ENCODE peak calls at places on chromosomes 5 and 9, in seven cellular contexts. D, T, A, R, L, S and Y are unnamed samples.

GRCh38 chr5:18745591-18745987 is 1111.3 kb downstream of the TAF11L14 start:
- DNase-seq in D (no peak), T (no peak), A (no peak), R (no peak), L (no peak), S (peak), Y (no peak)

GRCh38 chr5:32330126-32330971 is 17.6 kb upstream of the MTMR12 start:
- DNase-seq in D (no peak), T (no peak), A (no peak), R (no peak), L (no peak), S (no peak), Y (no peak)

GRCh38 chr9:94554439-94555331 is at the start of gene PCAT7:
- DNase-seq in D (peak), T (peak), A (peak), R (no peak), L (no peak), S (no peak), Y (no peak)

GRCh38 chr9:13939129-13939528 is 374.8 kb downstream of the NFIB start:
- DNase-seq in D (peak), T (peak), A (no peak), R (no peak), L (no peak), S (peak), Y (peak)

GRCh38 chr5:154302181-154302580 is 111.6 kb downstream of the GALNT10 start:
- DNase-seq in D (no peak), T (peak), A (peak), R (peak), L (no peak), S (no peak), Y (no peak)

GRCh38 chr9:92493741-92494387 is 11.6 kb upstream of the ASPN start:
- DNase-seq in D (no peak), T (no peak), A (no peak), R (no peak), L (no peak), S (no peak), Y (no peak)

GRCh38 chr5:135031813-135032612 is 2.0 kb downstream of the PITX1 start:
- DNase-seq in D (no peak), T (no peak), A (no peak), R (peak), L (no peak), S (no peak), Y (no peak)

GRCh38 chr9:69970001-69970531 is 73.6 kb upstream of the MAMDC2 start:
- DNase-seq in D (no peak), T (no peak), A (no peak), R (no peak), L (no peak), S (peak), Y (no peak)

GRCh38 chr9:91547076-91547475 is 123.4 kb upstream of the NFIL3 start:
- DNase-seq in D (no peak), T (peak), A (no peak), R (no peak), L (no peak), S (no peak), Y (no peak)

GRCh38 chr9:92947268-92948031 is at the start of gene FGD3:
- DNase-seq in D (no peak), T (peak), A (peak), R (peak), L (peak), S (no peak), Y (no peak)

GRCh38 chr9:87959916-87960581 is 14.3 kb downstream of the CDK20 start:
- DNase-seq in D (peak), T (peak), A (no peak), R (no peak), L (no peak), S (peak), Y (peak)

GRCh38 chr9:96241391-96241809 is 60.6 kb downstream of the HSD17B3 start:
- DNase-seq in D (no peak), T (peak), A (no peak), R (no peak), L (no peak), S (no peak), Y (no peak)

GRCh38 chr9:127598839-127599549 is 13.1 kb upstream of the STXBP1 start:
- DNase-seq in D (peak), T (no peak), A (no peak), R (no peak), L (no peak), S (no peak), Y (no peak)

GRCh38 chr9:112642126-112642525 is 75.8 kb downstream of the INIP start:
- DNase-seq in D (no peak), T (no peak), A (no peak), R (no peak), L (no peak), S (no peak), Y (no peak)

GRCh38 chr5:1429501-1429900 is 15.7 kb downstream of the SLC6A3 start:
- DNase-seq in D (no peak), T (no peak), A (peak), R (peak), L (peak), S (no peak), Y (no peak)

GRCh38 chr5:147098233-147098790 is 136.5 kb upstream of the STK32A start:
- DNase-seq in D (peak), T (peak), A (no peak), R (no peak), L (no peak), S (peak), Y (no peak)

GRCh38 chr5:177332031-177332895 is 19.2 kb downstream of the LMAN2 start:
- DNase-seq in D (no peak), T (no peak), A (no peak), R (peak), L (no peak), S (no peak), Y (no peak)

GRCh38 chr5:135133698-135134515 is 99.9 kb upstream of the PITX1 start:
- DNase-seq in D (no peak), T (no peak), A (no peak), R (no peak), L (no peak), S (no peak), Y (no peak)

GRCh38 chr9:88342246-88342645 is 46.0 kb upstream of the SPIN1 start:
- DNase-seq in D (peak), T (peak), A (no peak), R (no peak), L (no peak), S (peak), Y (no peak)

GRCh38 chr5:170960567-170960966 is 98.7 kb downstream of the RANBP17 start:
- DNase-seq in D (peak), T (no peak), A (no peak), R (no peak), L (no peak), S (peak), Y (no peak)

GRCh38 chr5:71703941-71704340 is 15.1 kb upstream of the CARTPT start:
- DNase-seq in D (no peak), T (no peak), A (no peak), R (no peak), L (no peak), S (no peak), Y (no peak)

GRCh38 chr9:123929177-123929869 is 603 bp downstream of the DENND1A start:
- DNase-seq in D (no peak), T (no peak), A (no peak), R (no peak), L (no peak), S (no peak), Y (no peak)

GRCh38 chr5:109837226-109837861 is 147.6 kb downstream of the MAN2A1 start:
- DNase-seq in D (peak), T (no peak), A (no peak), R (no peak), L (no peak), S (no peak), Y (no peak)

GRCh38 chr5:109823597-109823996 is 133.9 kb downstream of the MAN2A1 start:
- DNase-seq in D (peak), T (peak), A (no peak), R (no peak), L (no peak), S (peak), Y (no peak)

GRCh38 chr5:59485629-59486439 is 407.7 kb downstream of the PDE4D start:
- DNase-seq in D (no peak), T (peak), A (no peak), R (no peak), L (no peak), S (no peak), Y (no peak)

GRCh38 chr9:12680341-12680740 is 12.8 kb upstream of the TYRP1 start:
- DNase-seq in D (peak), T (peak), A (no peak), R (no peak), L (no peak), S (no peak), Y (no peak)

GRCh38 chr9:4839470-4839912 is 46.7 kb downstream of the RCL1 start:
- DNase-seq in D (peak), T (no peak), A (no peak), R (no peak), L (no peak), S (peak), Y (no peak)

GRCh38 chr5:102905052-102905451 is 149.9 kb downstream of the PAM start:
- DNase-seq in D (no peak), T (no peak), A (no peak), R (no peak), L (no peak), S (no peak), Y (no peak)

GRCh38 chr5:60883229-60883628 is 39.2 kb upstream of the ELOVL7 start:
- DNase-seq in D (peak), T (no peak), A (no peak), R (no peak), L (no peak), S (peak), Y (no peak)

GRCh38 chr5:73256462-73257260 is 83.7 kb downstream of the TMEM174 start:
- DNase-seq in D (no peak), T (no peak), A (no peak), R (no peak), L (no peak), S (peak), Y (no peak)

GRCh38 chr9:130321082-130321481 is 55.5 kb downstream of the HMCN2 start:
- DNase-seq in D (no peak), T (no peak), A (no peak), R (no peak), L (no peak), S (no peak), Y (no peak)

GRCh38 chr5:112228672-112229071 is 190.4 kb downstream of the EPB41L4A start:
- DNase-seq in D (peak), T (peak), A (peak), R (peak), L (no peak), S (no peak), Y (no peak)

GRCh38 chr5:172417983-172418630 is 36.2 kb downstream of the SH3PXD2B start:
- DNase-seq in D (peak), T (peak), A (peak), R (peak), L (peak), S (peak), Y (peak)

GRCh38 chr9:14205463-14205862 is 108.5 kb downstream of the NFIB start:
- DNase-seq in D (peak), T (peak), A (no peak), R (no peak), L (no peak), S (peak), Y (peak)

DNA sequence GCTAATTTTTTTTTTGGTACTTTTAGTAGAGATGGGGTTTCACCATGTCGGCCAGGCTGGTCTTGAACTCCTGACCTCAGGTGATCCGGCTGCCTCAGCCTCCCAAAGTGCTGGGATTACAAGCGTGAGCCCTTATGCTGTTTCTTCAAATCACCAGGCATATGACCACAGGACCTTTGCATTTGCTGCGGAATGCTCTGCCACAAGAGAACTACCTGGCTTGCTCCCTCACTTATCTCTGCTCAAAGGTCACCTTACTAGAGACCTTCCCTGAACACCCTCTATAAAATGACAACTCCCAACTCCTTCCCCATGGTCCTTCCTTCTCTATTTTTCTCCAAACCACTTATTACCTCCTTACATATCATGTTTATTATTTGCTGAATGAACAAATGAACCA is 1.4 kb downstream of the ZER1 start:
- DNase-seq in D (no peak), T (no peak), A (no peak), R (no peak), L (no peak), S (no peak), Y (no peak)
- H3K4me3 ChIP-seq in D (peak), T (peak), A (peak), R (no peak), L (peak), S (no peak), Y (peak)

GRCh38 chr9:122348791-122349190 is 22.0 kb upstream of the PTGS1 start:
- DNase-seq in D (no peak), T (no peak), A (no peak), R (no peak), L (no peak), S (no peak), Y (no peak)

GRCh38 chr9:122349201-122349600 is 21.6 kb upstream of the PTGS1 start:
- DNase-seq in D (no peak), T (no peak), A (no peak), R (peak), L (no peak), S (no peak), Y (no peak)

GRCh38 chr9:122348288-122348777 is 22.5 kb upstream of the PTGS1 start:
- DNase-seq in D (no peak), T (no peak), A (no peak), R (peak), L (no peak), S (no peak), Y (no peak)

GRCh38 chr9:122346478-122347347 is 24.1 kb upstream of the PTGS1 start:
- DNase-seq in D (peak), T (no peak), A (peak), R (peak), L (no peak), S (no peak), Y (no peak)

GRCh38 chr9:122347348-122348287 is 23.2 kb upstream of the PTGS1 start:
- DNase-seq in D (peak), T (no peak), A (no peak), R (no peak), L (no peak), S (peak), Y (no peak)
- H3K4me3 ChIP-seq in D (peak), T (peak), A (peak), R (peak), L (peak), S (peak), Y (peak)

DNA sequence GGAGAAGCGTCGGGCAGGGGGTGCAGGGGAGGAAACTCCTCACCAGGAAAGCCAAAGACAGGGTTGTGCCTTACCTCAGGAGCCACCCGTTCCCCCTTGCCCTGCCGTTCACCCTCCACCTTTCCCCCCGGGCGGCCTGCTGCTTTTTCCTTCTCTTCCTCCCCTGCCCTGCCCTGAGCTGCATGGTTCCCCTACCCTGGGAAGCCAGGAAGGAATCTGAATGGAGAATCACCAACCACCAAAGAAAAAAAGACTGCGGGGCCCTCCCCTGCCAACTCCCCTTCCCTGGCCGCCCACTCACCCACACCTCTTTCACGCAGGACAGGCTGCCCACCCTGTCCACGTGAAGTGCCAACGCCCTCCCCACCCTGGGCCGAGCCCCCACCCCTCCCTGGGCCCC is 815 bp upstream of the NFX1 start:
- DNase-seq in D (peak), T (no peak), A (peak), R (peak), L (no peak), S (peak), Y (no peak)
- H3K4me3 ChIP-seq in D (peak), T (no peak), A (peak), R (no peak), L (peak), S (peak), Y (peak)

GRCh38 chr9:136151214-136151804 is 32.6 kb upstream of the TMEM250 start:
- DNase-seq in D (no peak), T (no peak), A (no peak), R (no peak), L (no peak), S (no peak), Y (no peak)
- H3K4me3 ChIP-seq in D (no peak), T (no peak), A (no peak), R (no peak), L (no peak), S (no peak), Y (no peak)

DNA sequence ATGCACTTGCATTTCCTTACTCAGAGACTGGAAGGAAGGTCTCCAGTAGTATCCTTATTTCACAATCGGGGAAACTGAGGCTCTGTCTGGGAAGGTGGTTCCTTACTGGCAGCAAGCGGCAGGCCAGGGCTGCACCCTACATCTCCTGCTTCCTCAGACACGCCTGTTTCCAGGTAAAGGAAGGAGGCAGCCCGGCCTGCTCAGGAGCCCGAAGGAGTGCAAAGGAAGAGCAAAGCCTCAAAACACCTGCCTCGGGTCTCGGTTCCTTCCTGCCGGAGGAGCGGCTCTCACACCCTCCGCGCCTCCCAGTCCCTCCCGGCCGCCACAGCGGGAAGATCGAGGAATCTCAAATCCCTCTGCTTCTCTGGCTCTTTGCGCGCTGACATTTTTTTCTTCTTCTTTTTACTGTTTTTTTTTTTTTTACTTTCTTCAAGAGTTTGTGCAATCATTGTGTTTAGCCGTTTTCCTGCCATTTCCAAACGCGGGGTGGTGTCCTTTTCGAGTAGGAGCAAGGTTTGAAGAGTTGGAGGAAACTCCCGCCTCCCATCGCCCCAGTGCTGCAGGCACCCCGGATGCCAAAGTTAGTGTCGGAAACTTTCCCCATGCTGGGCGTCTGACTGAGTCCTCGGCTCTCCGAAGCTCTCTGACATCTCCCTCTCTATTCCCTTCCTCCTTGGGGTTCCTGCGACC is 1.0 kb downstream of the GGTA1 start:
- DNase-seq in D (peak), T (no peak), A (peak), R (no peak), L (no peak), S (peak), Y (no peak)
- H3K4me3 ChIP-seq in D (no peak), T (peak), A (peak), R (peak), L (peak), S (no peak), Y (peak)

GRCh38 chr5:139654875-139655491 is 6.8 kb downstream of the CXXC5 start:
- DNase-seq in D (no peak), T (no peak), A (no peak), R (no peak), L (no peak), S (no peak), Y (no peak)
- H3K4me3 ChIP-seq in D (no peak), T (no peak), A (no peak), R (no peak), L (peak), S (no peak), Y (no peak)

GRCh38 chr5:174527936-174528557 is 196.3 kb upstream of the MSX2 start:
- DNase-seq in D (no peak), T (no peak), A (no peak), R (no peak), L (no peak), S (no peak), Y (peak)
- H3K4me3 ChIP-seq in D (no peak), T (no peak), A (no peak), R (no peak), L (no peak), S (no peak), Y (no peak)